ENCODE peak calls at places on chromosomes 4 and X, in four cellular contexts. D is K562, C is WTC11, H is H1. X is an unnamed sample.

GRCh38 chr4:89439533-89439932 is 131.9 kb upstream of the GPRIN3 start:
- DNase-seq in D (no peak), C (no peak), H (no peak), X (no peak)

GRCh38 chrX:42797646-42798045 is 19.7 kb upstream of the PPP1R2C start:
- DNase-seq in D (no peak), C (no peak), H (no peak), X (no peak)

GRCh38 chr4:26503844-26504243 is 13.6 kb upstream of the CCKAR start:
- DNase-seq in D (no peak), C (no peak), H (no peak), X (no peak)

GRCh38 chr4:92304636-92305035 is 870 bp downstream of the GRID2 start:
- DNase-seq in D (no peak), C (peak), H (peak), X (no peak)

GRCh38 chr4:5710962-5711478 is at the start of gene EVC:
- DNase-seq in D (peak), C (peak), H (peak), X (peak)

GRCh38 chr4:87078987-87079469 is 141.4 kb downstream of the KLHL8 start:
- DNase-seq in D (no peak), C (no peak), H (no peak), X (no peak)

GRCh38 chr4:148749403-148749802 is 307.2 kb upstream of the NR3C2 start:
- DNase-seq in D (no peak), C (no peak), H (no peak), X (no peak)

GRCh38 chr4:186144180-186144579 is 39.7 kb downstream of the FAM149A start:
- DNase-seq in D (no peak), C (no peak), H (peak), X (no peak)

GRCh38 chrX:53716328-53717088 is 30.0 kb upstream of the HUWE1 start:
- DNase-seq in D (no peak), C (no peak), H (no peak), X (no peak)

GRCh38 chrX:154368630-154369452 is 5.6 kb downstream of the FLNA start:
- DNase-seq in D (peak), C (peak), H (no peak), X (peak)

GRCh38 chr4:186351672-186352194 is 85.7 kb downstream of the F11 start:
- DNase-seq in D (no peak), C (no peak), H (no peak), X (no peak)

GRCh38 chr4:34182346-34182745 is 2062.0 kb downstream of the ARAP2 start:
- DNase-seq in D (no peak), C (no peak), H (no peak), X (no peak)

GRCh38 chr4:129342820-129343219 is 246.9 kb downstream of the C4orf33 start:
- DNase-seq in D (no peak), C (no peak), H (no peak), X (peak)

GRCh38 chr4:14178421-14178820 is 550.9 kb upstream of the BOD1L1 start:
- DNase-seq in D (no peak), C (no peak), H (no peak), X (no peak)

GRCh38 chrX:132001127-132001526 is 22.0 kb upstream of the STK26 start:
- DNase-seq in D (no peak), C (no peak), H (no peak), X (no peak)

GRCh38 chr4:147599764-147600163 is 17.4 kb upstream of the TMEM184C start:
- DNase-seq in D (no peak), C (no peak), H (no peak), X (no peak)

GRCh38 chrX:110853610-110854009 is 58.0 kb upstream of the CHRDL1 start:
- DNase-seq in D (peak), C (peak), H (no peak), X (no peak)

GRCh38 chr4:52877694-52878093 is 15.6 kb downstream of the RASL11B start:
- DNase-seq in D (no peak), C (no peak), H (no peak), X (no peak)

GRCh38 chrX:65451663-65452062 is 82.9 kb downstream of the LAS1L start:
- DNase-seq in D (peak), C (no peak), H (no peak), X (peak)

GRCh38 chr4:7738458-7739076 is 201.1 kb downstream of the AFAP1 start:
- DNase-seq in D (no peak), C (no peak), H (no peak), X (no peak)

GRCh38 chrX:118865231-118865630 is 41.6 kb downstream of the ZCCHC12 start:
- DNase-seq in D (no peak), C (no peak), H (no peak), X (no peak)

GRCh38 chrX:70096052-70096451 is 33.8 kb downstream of the OTUD6A start:
- DNase-seq in D (peak), C (peak), H (no peak), X (peak)

GRCh38 chrX:83845397-83845796 is 15.5 kb upstream of the CYLC1 start:
- DNase-seq in D (peak), C (no peak), H (no peak), X (peak)

GRCh38 chr4:74535471-74535870 is 90.5 kb downstream of the AREG start:
- DNase-seq in D (no peak), C (no peak), H (no peak), X (no peak)

GRCh38 chr4:74534121-74534520 is 89.2 kb downstream of the AREG start:
- DNase-seq in D (no peak), C (no peak), H (no peak), X (no peak)

GRCh38 chr4:74534936-74535335 is 90.0 kb downstream of the AREG start:
- DNase-seq in D (no peak), C (no peak), H (no peak), X (no peak)

GRCh38 chr4:74537459-74537858 is 92.5 kb downstream of the AREG start:
- DNase-seq in D (no peak), C (no peak), H (no peak), X (no peak)

GRCh38 chr4:74536557-74536956 is 91.6 kb downstream of the AREG start:
- DNase-seq in D (no peak), C (no peak), H (no peak), X (no peak)
- TF ChIP-seq ATF2 in D (no peak), C (no peak), H (no peak), X (no peak)

DNA sequence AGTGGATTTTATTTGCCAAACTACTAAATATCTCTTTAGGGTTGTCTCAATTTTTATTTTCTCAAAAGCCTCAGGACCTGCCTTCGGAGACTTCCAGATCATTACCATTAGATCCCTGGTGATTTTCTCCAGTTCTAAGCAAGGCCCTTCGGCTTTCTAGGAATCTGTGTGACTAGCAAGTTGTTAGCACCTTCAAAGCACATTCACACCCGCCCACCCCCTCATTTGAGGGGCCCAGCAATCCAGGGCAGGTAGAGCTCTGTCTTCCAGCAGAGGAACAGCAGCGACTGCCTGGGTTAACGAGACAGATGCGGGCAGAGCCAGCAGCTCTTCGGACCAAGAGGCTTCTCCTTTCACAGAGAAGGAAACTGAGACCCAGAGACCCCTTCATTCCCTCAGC is 2.0 kb downstream of the WDR1 start:
- DNase-seq in D (no peak), C (no peak), H (no peak), X (no peak)
- TF ChIP-seq JUN in D (no peak), C (no peak), H (no peak), X (no peak)

DNA sequence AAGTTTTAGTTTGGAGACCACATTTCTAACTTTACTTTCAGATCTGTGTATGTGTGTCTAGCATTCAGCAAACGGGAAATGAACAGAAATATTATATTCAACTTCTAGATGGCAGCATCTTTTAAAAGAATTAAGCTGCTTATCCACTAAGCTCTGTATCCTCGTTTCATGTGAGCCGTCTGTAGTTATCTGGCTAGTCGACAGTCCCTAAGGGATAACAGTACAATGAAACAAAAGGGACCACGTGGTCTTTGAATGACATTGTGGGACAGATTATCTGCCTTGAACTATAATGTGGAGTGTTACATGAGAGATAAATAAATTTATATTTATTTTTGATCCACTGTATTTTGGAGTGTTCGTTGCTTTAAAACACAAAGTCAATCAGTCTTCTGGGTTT is 35.8 kb upstream of the PRSS12 start:
- DNase-seq in D (no peak), C (no peak), H (no peak), X (no peak)
- TF ChIP-seq ATF2 in D (no peak), C (no peak), H (no peak), X (no peak)

GRCh38 chr4:121778991-121779628 is 14.1 kb upstream of the SMIM43 start:
- DNase-seq in D (no peak), C (no peak), H (no peak), X (no peak)
- TF ChIP-seq JUN in D (no peak), C (no peak), H (no peak), X (no peak)

DNA sequence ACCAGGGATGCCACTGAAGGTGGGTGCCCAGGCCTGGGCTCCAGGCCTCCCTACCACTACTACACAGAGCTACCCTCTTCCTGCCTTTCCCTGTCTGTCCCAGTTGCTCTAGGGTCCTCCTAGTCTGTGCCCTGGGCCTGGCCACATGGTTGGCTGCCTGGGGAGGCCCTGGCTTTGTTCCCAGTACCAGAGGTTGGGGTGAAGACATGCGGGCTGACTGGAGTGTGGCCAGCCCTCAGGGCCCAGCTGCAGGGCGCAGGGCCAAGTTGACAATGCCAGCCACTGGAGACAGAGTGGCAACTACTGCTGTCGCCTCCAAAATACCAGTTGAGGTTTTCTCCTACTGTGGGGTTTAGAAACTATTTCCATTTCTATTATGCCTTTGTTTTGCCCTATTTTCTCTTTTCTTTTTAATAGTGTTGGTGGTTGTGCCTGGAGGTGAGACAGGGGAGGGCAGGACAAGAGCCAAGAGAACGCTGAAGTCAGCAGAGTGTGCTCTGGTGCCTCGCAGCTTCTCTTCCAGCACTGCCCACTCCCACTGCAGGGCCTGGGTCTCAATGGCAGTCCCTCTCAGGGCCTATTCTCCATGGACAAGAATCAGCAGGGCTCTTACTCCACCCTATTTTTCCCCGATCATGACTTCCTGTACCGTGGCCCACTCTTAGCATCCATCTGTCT is 32.2 kb upstream of the XPNPEP2 start:
- DNase-seq in D (no peak), C (no peak), H (no peak), X (no peak)
- TF ChIP-seq ATF2 in D (no peak), C (no peak), H (no peak), X (no peak)

GRCh38 chr4:173656898-173657297 is 126.9 kb upstream of the HAND2 start:
- DNase-seq in D (no peak), C (no peak), H (no peak), X (no peak)

GRCh38 chr4:173661001-173661400 is 131.0 kb upstream of the HAND2 start:
- DNase-seq in D (no peak), C (no peak), H (no peak), X (no peak)
- TF ChIP-seq JUN in D (no peak), C (no peak), H (no peak), X (no peak)

DNA sequence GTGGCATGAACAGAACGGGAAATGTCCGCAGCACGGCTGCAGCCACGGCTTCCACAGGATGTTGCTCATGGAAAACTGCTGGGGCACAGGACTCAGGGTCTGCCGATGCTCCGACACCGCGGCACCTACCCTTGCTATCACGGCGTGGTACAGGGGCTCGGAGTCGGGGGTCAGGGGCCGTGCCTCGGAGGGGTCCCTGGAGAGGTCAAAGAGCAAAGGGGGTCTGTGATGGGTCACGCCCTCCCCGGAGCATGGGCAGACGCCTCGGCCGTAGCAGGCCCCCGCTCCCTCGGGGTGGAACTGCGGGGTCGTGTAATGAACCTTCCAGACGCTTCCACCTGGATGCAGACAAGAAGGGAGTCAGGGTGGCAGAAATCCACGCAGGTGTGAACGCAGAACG is 21.8 kb downstream of the ARSD start:
- DNase-seq in D (no peak), C (no peak), H (no peak), X (no peak)
- TF ChIP-seq ATF2 in D (no peak), C (no peak), H (no peak), X (no peak)

X was measured in HepG2.